ENCODE peak calls at places on chromosomes 2 and 18, in five cellular contexts. R is mammary epithelial cell, L is astrocyte of the spinal cord, A is heart left ventricle, T is IMR-90. H is an unnamed sample.

GRCh38 chr2:239370876-239371725 is 29.7 kb downstream of the HDAC4 start:
- DNase-seq in R (no peak), L (no peak), A (no peak), T (no peak), H (no peak)

GRCh38 chr2:157217409-157217808 is 40.1 kb upstream of the GALNT5 start:
- DNase-seq in R (no peak), L (no peak), A (no peak), T (no peak), H (no peak)

GRCh38 chr2:231321556-231322334 is 73.8 kb upstream of the B3GNT7 start:
- DNase-seq in R (no peak), L (no peak), A (peak; percentile 61), T (no peak), H (no peak)

GRCh38 chr2:239288951-239289481 is 111.8 kb downstream of the HDAC4 start:
- DNase-seq in R (no peak), L (no peak), A (no peak), T (no peak), H (peak; percentile 92)

GRCh38 chr2:100470898-100471514 is 724 bp downstream of the NMS start:
- DNase-seq in R (peak; percentile 11), L (peak; percentile 5), A (peak; percentile 21), T (peak; percentile 7), H (peak; percentile 25)

GRCh38 chr2:185700883-185701282 is 37.7 kb upstream of the FSIP2 start:
- DNase-seq in R (no peak), L (no peak), A (no peak), T (no peak), H (no peak)

GRCh38 chr18:40046596-40046995 is 1908.4 kb upstream of the PIK3C3 start:
- DNase-seq in R (no peak), L (no peak), A (no peak), T (no peak), H (no peak)

GRCh38 chr2:45013229-45014015 is 4.2 kb upstream of the SIX2 start:
- DNase-seq in R (no peak), L (no peak), A (no peak), T (no peak), H (no peak)

GRCh38 chr2:27977623-27978312 is 87.2 kb downstream of the BABAM2 start:
- DNase-seq in R (peak; percentile 92), L (peak; percentile 94), A (no peak), T (peak; percentile 96), H (peak; percentile 85)

GRCh38 chr2:157321514-157321913 is 4.1 kb downstream of the ERMN start:
- DNase-seq in R (no peak), L (no peak), A (no peak), T (no peak), H (no peak)

GRCh38 chr2:191593622-191594416 is 84.1 kb upstream of the NABP1 start:
- DNase-seq in R (peak; percentile 95), L (peak; percentile 22), A (no peak), T (peak; percentile 38), H (no peak)

GRCh38 chr2:8412082-8412481 is 269.8 kb upstream of the ID2 start:
- DNase-seq in R (no peak), L (no peak), A (no peak), T (no peak), H (no peak)

GRCh38 chr18:46158498-46158897 is 54.3 kb downstream of the HAUS1 start:
- DNase-seq in R (peak; percentile 74), L (no peak), A (no peak), T (peak; percentile 26), H (no peak)

GRCh38 chr18:10744653-10745052 is 218.8 kb downstream of the NAPG start:
- DNase-seq in R (no peak), L (no peak), A (no peak), T (no peak), H (no peak)

GRCh38 chr2:57376985-57377384 is 669.6 kb upstream of the VRK2 start:
- DNase-seq in R (no peak), L (no peak), A (no peak), T (no peak), H (peak; percentile 14)

GRCh38 chr2:86622409-86622877 is 1.2 kb downstream of the RNF103 start:
- DNase-seq in R (peak; percentile 39), L (peak; percentile 7), A (peak; percentile 31), T (peak; percentile 10), H (peak; percentile 24)

GRCh38 chr18:44754567-44754966 is 73.9 kb downstream of the SETBP1 start:
- DNase-seq in R (no peak), L (no peak), A (no peak), T (no peak), H (no peak)

GRCh38 chr2:17747684-17748452 is 5.7 kb downstream of the SMC6 start:
- DNase-seq in R (peak; percentile 51), L (peak; percentile 43), A (no peak), T (peak; percentile 48), H (peak; percentile 48)

GRCh38 chr2:164898475-164898874 is 56.9 kb downstream of the SLC38A11 start:
- DNase-seq in R (no peak), L (peak; percentile 69), A (no peak), T (peak; percentile 86), H (peak; percentile 90)

GRCh38 chr2:169997140-169997887 is 170.1 kb downstream of the UBR3 start:
- DNase-seq in R (no peak), L (no peak), A (no peak), T (no peak), H (no peak)

GRCh38 chr18:68897286-68897685 is 99.4 kb downstream of the CCDC102B start:
- DNase-seq in R (no peak), L (no peak), A (no peak), T (no peak), H (no peak)

GRCh38 chr2:23756593-23757292 is 170.2 kb downstream of the ATAD2B start:
- DNase-seq in R (no peak), L (no peak), A (no peak), T (no peak), H (no peak)

GRCh38 chr2:18349421-18349820 is 211.0 kb downstream of the RDH14 start:
- DNase-seq in R (no peak), L (no peak), A (no peak), T (no peak), H (no peak)

GRCh38 chr2:111702119-111702808 is 181.7 kb downstream of the ANAPC1 start:
- DNase-seq in R (peak; percentile 58), L (peak; percentile 53), A (peak; percentile 57), T (peak; percentile 58), H (peak; percentile 55)

GRCh38 chr2:173749315-173749714 is 215.9 kb downstream of the SP3 start:
- DNase-seq in R (peak; percentile 6), L (peak; percentile 61), A (no peak), T (peak; percentile 54), H (peak; percentile 45)

GRCh38 chr2:206084468-206084869 is 1.5 kb downstream of the INO80D start:
- DNase-seq in R (peak; percentile 82), L (peak; percentile 77), A (peak; percentile 79), T (peak; percentile 82), H (peak; percentile 88)

GRCh38 chr18:37309861-37310260 is 255.7 kb downstream of the CELF4 start:
- DNase-seq in R (no peak), L (no peak), A (no peak), T (no peak), H (no peak)

GRCh38 chr2:219613671-219614070 is 13.8 kb upstream of the SLC4A3 start:
- DNase-seq in R (no peak), L (no peak), A (no peak), T (no peak), H (no peak)

GRCh38 chr18:49459404-49460171 is 857 bp downstream of the DYM start:
- DNase-seq in R (no peak), L (peak; percentile 2), A (no peak), T (peak; percentile 12), H (peak; percentile 24)

GRCh38 chr18:46437019-46437418 is 220.0 kb downstream of the LOXHD1 start:
- DNase-seq in R (no peak), L (no peak), A (no peak), T (no peak), H (no peak)

DNA sequence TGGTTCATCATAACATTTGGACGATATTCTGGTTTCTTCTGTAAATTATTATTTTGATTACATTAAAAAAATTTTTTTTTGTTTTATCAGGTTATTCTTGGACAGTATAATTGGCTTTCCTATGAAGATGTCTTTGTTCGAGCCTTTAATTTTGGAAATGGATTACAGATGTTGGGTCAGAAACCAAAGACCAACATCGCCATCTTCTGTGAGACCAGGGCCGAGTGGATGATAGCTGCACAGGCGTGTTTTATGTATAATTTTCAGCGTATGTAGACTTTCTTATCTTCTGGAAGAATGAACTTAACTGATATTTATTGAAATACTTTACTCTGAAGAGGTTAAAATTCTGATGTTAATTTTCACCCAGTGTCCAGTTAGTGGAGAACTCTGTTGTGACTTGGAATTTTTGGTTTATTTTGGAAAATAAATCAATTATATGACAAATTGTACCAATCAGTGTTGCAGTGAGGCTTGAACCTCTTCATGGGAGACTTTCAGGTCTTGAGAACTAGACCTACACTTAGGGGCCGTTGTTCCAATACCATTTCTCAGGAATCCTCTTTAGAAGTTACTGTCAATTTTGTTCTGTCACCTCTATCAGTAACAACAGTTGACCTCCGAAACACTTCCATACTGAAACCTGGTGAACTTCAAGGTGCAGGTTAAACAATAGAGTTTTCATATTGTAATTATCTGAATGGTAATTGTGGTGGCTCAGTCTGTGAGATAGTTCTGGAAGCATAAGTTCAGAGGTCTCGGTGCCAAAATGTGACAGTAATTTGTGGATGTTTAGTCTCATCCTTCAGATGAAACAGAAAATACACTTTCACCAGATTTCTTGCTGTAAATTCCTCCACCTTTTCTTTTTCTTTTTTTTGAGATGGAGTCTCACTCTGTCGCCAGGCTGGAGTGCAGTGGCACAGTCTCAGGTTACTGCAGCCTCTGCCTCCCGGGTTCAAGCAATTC is 55.7 kb downstream of the ACSL3 start:
- DNase-seq in R (no peak), L (no peak), A (no peak), T (no peak), H (no peak)
- TF ChIP-seq CTCF in R (no peak), L (no peak), A (peak; percentile 31), T (no peak), H (no peak)

DNA sequence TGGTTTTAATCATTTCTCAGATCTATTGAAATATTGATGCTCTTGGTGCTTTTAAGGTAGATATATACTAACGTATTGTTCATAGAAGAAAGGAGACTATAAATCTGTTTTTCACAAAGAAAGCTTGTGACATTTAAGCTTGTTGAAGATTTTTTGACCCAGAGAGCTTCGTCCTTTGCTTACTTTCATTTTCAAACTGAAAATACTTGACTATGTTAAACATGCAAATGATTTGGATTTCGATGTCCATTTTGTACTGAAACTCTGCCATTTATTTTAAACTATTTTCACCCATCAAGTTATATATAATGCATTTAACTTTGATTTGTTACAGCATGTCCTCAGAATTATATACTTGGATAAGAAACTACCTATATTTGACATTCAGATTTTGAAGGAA is 85.2 kb downstream of the SLC4A10 start:
- DNase-seq in R (no peak), L (peak; percentile 5), A (no peak), T (no peak), H (no peak)
- H3K4me3 ChIP-seq in R (no peak overlapping the region), L (no peak overlapping the region), A (no peak overlapping the region), T (peak overlapping the region; percentile 21), H (peak overlapping the region; percentile 36)

GRCh38 chr2:240469239-240469636 is 33.8 kb downstream of the GPC1 start:
- DNase-seq in R (no peak), L (no peak), A (peak; percentile 15), T (no peak), H (no peak)
- TF ChIP-seq CTCF in R (no peak), L (no peak), A (no peak), T (peak; percentile 4), H (no peak)

GRCh38 chr18:75483662-75484061 is 56.2 kb upstream of the SMIM21 start:
- DNase-seq in R (no peak), L (no peak), A (no peak), T (no peak), H (peak; percentile 21)

GRCh38 chr18:75491361-75491760 is 63.9 kb upstream of the SMIM21 start:
- DNase-seq in R (no peak), L (no peak), A (no peak), T (no peak), H (peak; percentile 29)

GRCh38 chr18:75492897-75493296 is 65.4 kb upstream of the SMIM21 start:
- DNase-seq in R (no peak), L (no peak), A (no peak), T (no peak), H (no peak)

GRCh38 chr18:75489493-75490190 is 62.1 kb upstream of the SMIM21 start:
- DNase-seq in R (peak; percentile 88), L (peak; percentile 95), A (no peak), T (peak; percentile 98), H (peak; percentile 91)
- H3K4me3 ChIP-seq in R (no peak overlapping the region), L (no peak overlapping the region), A (no peak overlapping the region), T (no peak overlapping the region), H (no peak overlapping the region)